ENCODE peak calls at places on chromosomes 12 and 14, in ten cellular contexts. One of them, this sample, is unnamed.

GRCh38 chr12:45034861-45035265 is 16.0 kb downstream of the DBX2 start:
- DNase-seq in NCI-H146: no peak
- DNase-seq in NCI-H1436 treated with DMSO at 0.1 percent for 48 hours: no peak
- DNase-seq in HTR-8/SVneo: no peak
- DNase-seq in fibroblast of lung: no peak
- DNase-seq in T-cell: no peak
- DNase-seq in NCI-H2081: no peak
- DNase-seq in left lung: no peak
- DNase-seq in lung: no peak
- DNase-seq in HT-29: no peak
- DNase-seq in this sample: no peak

GRCh38 chr12:49842519-49843352 is at the start of gene BCDIN3D:
- DNase-seq in HT-29: peak
- DNase-seq in left lung: peak
- DNase-seq in NCI-H146: peak
- DNase-seq in T-cell: peak
- DNase-seq in fibroblast of lung: peak
- DNase-seq in NCI-H2081: peak
- DNase-seq in lung: peak
- DNase-seq in NCI-H1436 treated with DMSO at 0.1 percent for 48 hours: peak
- DNase-seq in HTR-8/SVneo: peak
- DNase-seq in this sample: peak

GRCh38 chr14:22885975-22886374 is 3.0 kb downstream of the REM2 start:
- DNase-seq in fibroblast of lung: no peak
- DNase-seq in T-cell: no peak
- DNase-seq in lung: no peak
- DNase-seq in NCI-H1436 treated with DMSO at 0.1 percent for 48 hours: no peak
- DNase-seq in HT-29: no peak
- DNase-seq in NCI-H2081: no peak
- DNase-seq in NCI-H146: no peak
- DNase-seq in left lung: no peak
- DNase-seq in HTR-8/SVneo: no peak
- DNase-seq in this sample: no peak

GRCh38 chr12:121789233-121789781 is 4.2 kb downstream of the RHOF start:
- DNase-seq in lung: no peak
- DNase-seq in left lung: no peak
- DNase-seq in HT-29: no peak
- DNase-seq in NCI-H2081: no peak
- DNase-seq in NCI-H1436 treated with DMSO at 0.1 percent for 48 hours: no peak
- DNase-seq in NCI-H146: no peak
- DNase-seq in T-cell: peak
- DNase-seq in fibroblast of lung: no peak
- DNase-seq in HTR-8/SVneo: no peak
- DNase-seq in this sample: no peak

GRCh38 chr12:46722737-46723136 is 103.1 kb downstream of the SLC38A4 start:
- DNase-seq in T-cell: no peak
- DNase-seq in NCI-H146: no peak
- DNase-seq in HTR-8/SVneo: no peak
- DNase-seq in left lung: no peak
- DNase-seq in HT-29: no peak
- DNase-seq in lung: no peak
- DNase-seq in NCI-H1436 treated with DMSO at 0.1 percent for 48 hours: no peak
- DNase-seq in NCI-H2081: peak
- DNase-seq in fibroblast of lung: peak
- DNase-seq in this sample: peak

GRCh38 chr12:118013283-118013682 is 3.2 kb upstream of the RFC5 start:
- DNase-seq in NCI-H146: no peak
- DNase-seq in HT-29: no peak
- DNase-seq in NCI-H2081: no peak
- DNase-seq in NCI-H1436 treated with DMSO at 0.1 percent for 48 hours: no peak
- DNase-seq in left lung: no peak
- DNase-seq in T-cell: no peak
- DNase-seq in HTR-8/SVneo: no peak
- DNase-seq in lung: no peak
- DNase-seq in fibroblast of lung: no peak
- DNase-seq in this sample: no peak

GRCh38 chr12:96193725-96194571 is at the start of gene ELK3:
- DNase-seq in HT-29: peak
- DNase-seq in T-cell: peak
- DNase-seq in fibroblast of lung: peak
- DNase-seq in NCI-H1436 treated with DMSO at 0.1 percent for 48 hours: no peak
- DNase-seq in HTR-8/SVneo: peak
- DNase-seq in left lung: peak
- DNase-seq in NCI-H146: peak
- DNase-seq in lung: peak
- DNase-seq in NCI-H2081: peak
- DNase-seq in this sample: peak

GRCh38 chr12:47813491-47814196 is 6.1 kb downstream of the HDAC7 start:
- DNase-seq in left lung: no peak
- DNase-seq in HT-29: peak
- DNase-seq in T-cell: no peak
- DNase-seq in lung: no peak
- DNase-seq in NCI-H1436 treated with DMSO at 0.1 percent for 48 hours: no peak
- DNase-seq in NCI-H2081: no peak
- DNase-seq in HTR-8/SVneo: no peak
- DNase-seq in fibroblast of lung: no peak
- DNase-seq in NCI-H146: no peak
- DNase-seq in this sample: no peak

GRCh38 chr14:105497671-105498429 is 6.8 kb downstream of the TEDC1 start:
- DNase-seq in left lung: peak
- DNase-seq in HTR-8/SVneo: no peak
- DNase-seq in NCI-H1436 treated with DMSO at 0.1 percent for 48 hours: no peak
- DNase-seq in T-cell: no peak
- DNase-seq in HT-29: no peak
- DNase-seq in lung: no peak
- DNase-seq in NCI-H146: peak
- DNase-seq in fibroblast of lung: no peak
- DNase-seq in NCI-H2081: peak
- DNase-seq in this sample: no peak

GRCh38 chr12:49933793-49934192 is 16.7 kb upstream of the AQP2 start:
- DNase-seq in lung: no peak
- DNase-seq in fibroblast of lung: peak
- DNase-seq in NCI-H2081: no peak
- DNase-seq in left lung: no peak
- DNase-seq in HT-29: no peak
- DNase-seq in T-cell: no peak
- DNase-seq in NCI-H1436 treated with DMSO at 0.1 percent for 48 hours: no peak
- DNase-seq in NCI-H146: no peak
- DNase-seq in HTR-8/SVneo: no peak
- DNase-seq in this sample: peak

GRCh38 chr14:68688872-68689371 is 103.9 kb downstream of the ZFP36L1 start:
- DNase-seq in NCI-H2081: no peak
- DNase-seq in fibroblast of lung: peak
- DNase-seq in HTR-8/SVneo: no peak
- DNase-seq in NCI-H146: no peak
- DNase-seq in left lung: no peak
- DNase-seq in HT-29: no peak
- DNase-seq in T-cell: no peak
- DNase-seq in NCI-H1436 treated with DMSO at 0.1 percent for 48 hours: no peak
- DNase-seq in lung: no peak
- DNase-seq in this sample: peak

GRCh38 chr12:76274699-76275098 is 73.5 kb downstream of the BBS10 start:
- DNase-seq in fibroblast of lung: no peak
- DNase-seq in NCI-H2081: no peak
- DNase-seq in HTR-8/SVneo: no peak
- DNase-seq in HT-29: no peak
- DNase-seq in T-cell: no peak
- DNase-seq in NCI-H146: no peak
- DNase-seq in NCI-H1436 treated with DMSO at 0.1 percent for 48 hours: no peak
- DNase-seq in left lung: no peak
- DNase-seq in lung: no peak
- DNase-seq in this sample: peak

GRCh38 chr12:114221976-114222630 is 183.8 kb downstream of the TBX5 start:
- DNase-seq in NCI-H146: no peak
- DNase-seq in HT-29: no peak
- DNase-seq in lung: no peak
- DNase-seq in NCI-H1436 treated with DMSO at 0.1 percent for 48 hours: no peak
- DNase-seq in T-cell: no peak
- DNase-seq in HTR-8/SVneo: no peak
- DNase-seq in left lung: no peak
- DNase-seq in NCI-H2081: no peak
- DNase-seq in fibroblast of lung: no peak
- DNase-seq in this sample: no peak

GRCh38 chr12:45575823-45576448 is 153.6 kb upstream of the ARID2 start:
- DNase-seq in NCI-H146: no peak
- DNase-seq in NCI-H2081: no peak
- DNase-seq in NCI-H1436 treated with DMSO at 0.1 percent for 48 hours: no peak
- DNase-seq in fibroblast of lung: no peak
- DNase-seq in T-cell: no peak
- DNase-seq in HTR-8/SVneo: no peak
- DNase-seq in left lung: no peak
- DNase-seq in HT-29: no peak
- DNase-seq in lung: no peak
- DNase-seq in this sample: no peak

GRCh38 chr14:85536835-85537195 is 6.9 kb downstream of the FLRT2 start:
- DNase-seq in HT-29: no peak
- DNase-seq in T-cell: no peak
- DNase-seq in lung: no peak
- DNase-seq in NCI-H146: no peak
- DNase-seq in fibroblast of lung: peak
- DNase-seq in NCI-H1436 treated with DMSO at 0.1 percent for 48 hours: no peak
- DNase-seq in NCI-H2081: no peak
- DNase-seq in left lung: no peak
- DNase-seq in HTR-8/SVneo: no peak
- DNase-seq in this sample: peak

GRCh38 chr14:99579903-99580570 is 24.0 kb downstream of the CCDC85C start:
- DNase-seq in T-cell: no peak
- DNase-seq in HTR-8/SVneo: peak
- DNase-seq in left lung: peak
- DNase-seq in HT-29: peak
- DNase-seq in fibroblast of lung: no peak
- DNase-seq in NCI-H146: no peak
- DNase-seq in lung: peak
- DNase-seq in NCI-H2081: no peak
- DNase-seq in NCI-H1436 treated with DMSO at 0.1 percent for 48 hours: no peak
- DNase-seq in this sample: no peak

GRCh38 chr12:113268136-113268535 is 46.9 kb downstream of the TPCN1 start:
- DNase-seq in NCI-H1436 treated with DMSO at 0.1 percent for 48 hours: no peak
- DNase-seq in HTR-8/SVneo: no peak
- DNase-seq in left lung: peak
- DNase-seq in NCI-H146: no peak
- DNase-seq in NCI-H2081: no peak
- DNase-seq in fibroblast of lung: no peak
- DNase-seq in HT-29: no peak
- DNase-seq in T-cell: no peak
- DNase-seq in lung: no peak
- DNase-seq in this sample: no peak

GRCh38 chr12:54030889-54031860 is 1.7 kb upstream of the HOXC5 start:
- DNase-seq in NCI-H146: no peak
- DNase-seq in left lung: no peak
- DNase-seq in HT-29: no peak
- DNase-seq in NCI-H1436 treated with DMSO at 0.1 percent for 48 hours: no peak
- DNase-seq in lung: no peak
- DNase-seq in HTR-8/SVneo: no peak
- DNase-seq in NCI-H2081: no peak
- DNase-seq in fibroblast of lung: peak
- DNase-seq in T-cell: no peak
- DNase-seq in this sample: no peak

GRCh38 chr12:15356831-15357456 is 34.6 kb downstream of the PTPRO start:
- DNase-seq in NCI-H146: peak
- DNase-seq in HT-29: no peak
- DNase-seq in NCI-H1436 treated with DMSO at 0.1 percent for 48 hours: peak
- DNase-seq in lung: no peak
- DNase-seq in fibroblast of lung: no peak
- DNase-seq in NCI-H2081: peak
- DNase-seq in left lung: no peak
- DNase-seq in HTR-8/SVneo: no peak
- DNase-seq in T-cell: no peak
- DNase-seq in this sample: no peak